ENCODE peak calls at places on chromosomes 1 and 21, in nine cellular contexts. One of them, this sample, is unnamed.
A peak's percentile ranks its signal among the peaks of the same experiment; 100 is the strongest.

GRCh38 chr1:203381151-203381751 is 30.3 kb upstream of the FMOD start:
- DNase-seq in HL-60: no peak
- DNase-seq in AG04450: no peak
- DNase-seq in heart left ventricle: no peak
- DNase-seq in Panc1: no peak
- DNase-seq in ovary: no peak
- DNase-seq in AG10803: no peak
- DNase-seq in thoracic aorta: no peak
- DNase-seq in PC-3: no peak
- DNase-seq in this sample: peak; percentile 13

GRCh38 chr1:117685936-117686806 is 80.3 kb downstream of the TENT5C start:
- DNase-seq in ovary: no peak
- DNase-seq in PC-3: no peak
- DNase-seq in AG10803: no peak
- DNase-seq in HL-60: no peak
- DNase-seq in heart left ventricle: no peak
- DNase-seq in Panc1: no peak
- DNase-seq in AG04450: no peak
- DNase-seq in thoracic aorta: no peak
- DNase-seq in this sample: no peak

GRCh38 chr1:37931148-37931492 is 15.7 kb downstream of the INPP5B start:
- DNase-seq in ovary: no peak
- DNase-seq in thoracic aorta: no peak
- DNase-seq in heart left ventricle: no peak
- DNase-seq in HL-60: no peak
- DNase-seq in AG10803: no peak
- DNase-seq in PC-3: no peak
- DNase-seq in AG04450: no peak
- DNase-seq in Panc1: no peak
- DNase-seq in this sample: no peak

GRCh38 chr1:67599085-67599484 is 85.9 kb upstream of the GADD45A start:
- DNase-seq in Panc1: no peak
- DNase-seq in HL-60: no peak
- DNase-seq in ovary: no peak
- DNase-seq in AG04450: no peak
- DNase-seq in AG10803: peak; percentile 43
- DNase-seq in thoracic aorta: no peak
- DNase-seq in PC-3: no peak
- DNase-seq in heart left ventricle: peak; percentile 33
- DNase-seq in this sample: no peak

GRCh38 chr1:151540982-151541377 is 871 bp downstream of the TUFT1 start:
- DNase-seq in Panc1: no peak
- DNase-seq in heart left ventricle: no peak
- DNase-seq in PC-3: peak; percentile 37
- DNase-seq in ovary: peak; percentile 43
- DNase-seq in AG04450: no peak
- DNase-seq in thoracic aorta: no peak
- DNase-seq in HL-60: no peak
- DNase-seq in AG10803: no peak
- DNase-seq in this sample: no peak

GRCh38 chr1:227894831-227895451 is 52.8 kb downstream of the WNT9A start:
- DNase-seq in AG04450: no peak
- DNase-seq in heart left ventricle: peak; percentile 11
- DNase-seq in PC-3: no peak
- DNase-seq in Panc1: no peak
- DNase-seq in thoracic aorta: no peak
- DNase-seq in AG10803: no peak
- DNase-seq in ovary: peak; percentile 6
- DNase-seq in HL-60: no peak
- DNase-seq in this sample: no peak

GRCh38 chr21:44517175-44517899 is 22.7 kb downstream of the KRTAP10-1 start:
- DNase-seq in AG04450: no peak
- DNase-seq in HL-60: no peak
- DNase-seq in heart left ventricle: no peak
- DNase-seq in Panc1: no peak
- DNase-seq in ovary: no peak
- DNase-seq in thoracic aorta: no peak
- DNase-seq in PC-3: no peak
- DNase-seq in AG10803: no peak
- DNase-seq in this sample: no peak

GRCh38 chr1:220056374-220056773 is 10.1 kb upstream of the EPRS1 start:
- DNase-seq in Panc1: no peak
- DNase-seq in AG04450: no peak
- DNase-seq in HL-60: no peak
- DNase-seq in thoracic aorta: no peak
- DNase-seq in AG10803: no peak
- DNase-seq in heart left ventricle: no peak
- DNase-seq in PC-3: no peak
- DNase-seq in ovary: no peak
- DNase-seq in this sample: no peak

GRCh38 chr1:52139817-52140540 is 1.9 kb upstream of the ZFYVE9 start:
- DNase-seq in heart left ventricle: no peak
- DNase-seq in PC-3: peak; percentile 68
- DNase-seq in HL-60: peak; percentile 61
- DNase-seq in thoracic aorta: no peak
- DNase-seq in Panc1: peak; percentile 75
- DNase-seq in AG04450: peak; percentile 43
- DNase-seq in ovary: no peak
- DNase-seq in AG10803: peak; percentile 90
- DNase-seq in this sample: peak; percentile 48

GRCh38 chr1:167880570-167880969 is 33.4 kb downstream of the ADCY10 start:
- DNase-seq in AG04450: no peak
- DNase-seq in HL-60: no peak
- DNase-seq in thoracic aorta: no peak
- DNase-seq in heart left ventricle: no peak
- DNase-seq in ovary: no peak
- DNase-seq in Panc1: no peak
- DNase-seq in PC-3: no peak
- DNase-seq in AG10803: no peak
- DNase-seq in this sample: no peak

GRCh38 chr21:46100426-46100825 is 2.5 kb downstream of the COL6A2 start:
- DNase-seq in heart left ventricle: peak; percentile 7
- DNase-seq in HL-60: no peak
- DNase-seq in AG04450: no peak
- DNase-seq in Panc1: no peak
- DNase-seq in AG10803: peak; percentile 86
- DNase-seq in ovary: peak; percentile 14
- DNase-seq in thoracic aorta: no peak
- DNase-seq in PC-3: peak; percentile 65
- DNase-seq in this sample: no peak

GRCh38 chr1:212600980-212601379 is 7.6 kb upstream of the ATF3 start:
- DNase-seq in HL-60: no peak
- DNase-seq in AG04450: no peak
- DNase-seq in heart left ventricle: no peak
- DNase-seq in thoracic aorta: no peak
- DNase-seq in ovary: no peak
- DNase-seq in Panc1: no peak
- DNase-seq in AG10803: peak; percentile 40
- DNase-seq in PC-3: peak; percentile 99
- DNase-seq in this sample: no peak

GRCh38 chr1:198205021-198205684 is 48.4 kb downstream of the NEK7 start:
- DNase-seq in HL-60: no peak
- DNase-seq in AG10803: no peak
- DNase-seq in thoracic aorta: no peak
- DNase-seq in AG04450: no peak
- DNase-seq in ovary: no peak
- DNase-seq in PC-3: no peak
- DNase-seq in heart left ventricle: no peak
- DNase-seq in Panc1: no peak
- DNase-seq in this sample: no peak

GRCh38 chr21:35611752-35612151 is 448.6 kb downstream of the SETD4 start:
- DNase-seq in thoracic aorta: no peak
- DNase-seq in HL-60: no peak
- DNase-seq in AG04450: no peak
- DNase-seq in ovary: no peak
- DNase-seq in Panc1: no peak
- DNase-seq in heart left ventricle: no peak
- DNase-seq in AG10803: peak; percentile 16
- DNase-seq in PC-3: peak; percentile 22
- DNase-seq in this sample: no peak

GRCh38 chr1:48572632-48573258 is 100.7 kb upstream of the SPATA6 start:
- DNase-seq in Panc1: peak; percentile 15
- DNase-seq in HL-60: peak; percentile 27
- DNase-seq in PC-3: peak; percentile 62
- DNase-seq in AG10803: peak; percentile 37
- DNase-seq in ovary: peak; percentile 49
- DNase-seq in heart left ventricle: peak; percentile 25
- DNase-seq in thoracic aorta: no peak
- DNase-seq in AG04450: no peak
- DNase-seq in this sample: no peak

GRCh38 chr1:151058682-151059341 is 610 bp downstream of the CDC42SE1 start:
- DNase-seq in AG10803: peak; percentile 15
- DNase-seq in AG04450: no peak
- DNase-seq in thoracic aorta: no peak
- DNase-seq in PC-3: peak; percentile 92
- DNase-seq in HL-60: no peak
- DNase-seq in ovary: peak; percentile 59
- DNase-seq in Panc1: no peak
- DNase-seq in heart left ventricle: peak; percentile 27
- DNase-seq in this sample: no peak

GRCh38 chr1:22920734-22921451 is 51.8 kb downstream of the LACTBL1 start:
- DNase-seq in ovary: no peak
- DNase-seq in Panc1: no peak
- DNase-seq in AG04450: no peak
- DNase-seq in HL-60: no peak
- DNase-seq in heart left ventricle: no peak
- DNase-seq in thoracic aorta: no peak
- DNase-seq in AG10803: no peak
- DNase-seq in PC-3: no peak
- DNase-seq in this sample: no peak

DNA sequence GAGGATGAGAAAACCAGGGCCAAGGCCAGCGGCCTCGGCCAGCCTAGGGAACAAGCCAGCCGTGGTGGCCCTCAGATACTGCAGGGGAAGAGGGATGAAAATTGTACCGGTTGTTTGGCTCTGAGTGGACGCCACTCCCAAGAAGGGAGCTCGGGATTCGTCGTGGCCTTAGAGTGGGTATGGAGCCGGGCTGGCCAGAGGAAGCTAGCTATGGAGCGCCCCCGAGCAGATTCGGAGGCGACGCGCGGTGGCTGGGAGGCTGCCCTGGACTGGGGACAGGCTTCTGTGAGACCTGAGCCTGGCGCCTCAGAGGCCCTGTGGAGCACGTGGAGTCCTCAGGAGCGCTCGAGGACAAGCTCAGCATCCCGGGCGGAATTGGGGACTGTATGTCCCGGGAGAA is 2.7 kb downstream of the PRRX1 start:
- DNase-seq in heart left ventricle: no peak
- DNase-seq in thoracic aorta: no peak
- DNase-seq in AG04450: no peak
- DNase-seq in HL-60: no peak
- DNase-seq in ovary: peak; percentile 24
- DNase-seq in AG10803: no peak
- DNase-seq in Panc1: no peak
- DNase-seq in PC-3: no peak
- DNase-seq in this sample: no peak
- H3K4me3 ChIP-seq in heart left ventricle: no peak overlapping the region
- H3K4me3 ChIP-seq in thoracic aorta: peak overlapping the region; percentile 96
- H3K4me3 ChIP-seq in AG04450: peak overlapping the region; percentile 39
- H3K4me3 ChIP-seq in HL-60: no peak overlapping the region
- H3K4me3 ChIP-seq in ovary: peak overlapping the region; percentile 78
- H3K4me3 ChIP-seq in AG10803: peak overlapping the region; percentile 93
- H3K4me3 ChIP-seq in Panc1: peak overlapping the region; percentile 54
- H3K4me3 ChIP-seq in PC-3: no peak overlapping the region
- H3K4me3 ChIP-seq in this sample: no peak overlapping the region

DNA sequence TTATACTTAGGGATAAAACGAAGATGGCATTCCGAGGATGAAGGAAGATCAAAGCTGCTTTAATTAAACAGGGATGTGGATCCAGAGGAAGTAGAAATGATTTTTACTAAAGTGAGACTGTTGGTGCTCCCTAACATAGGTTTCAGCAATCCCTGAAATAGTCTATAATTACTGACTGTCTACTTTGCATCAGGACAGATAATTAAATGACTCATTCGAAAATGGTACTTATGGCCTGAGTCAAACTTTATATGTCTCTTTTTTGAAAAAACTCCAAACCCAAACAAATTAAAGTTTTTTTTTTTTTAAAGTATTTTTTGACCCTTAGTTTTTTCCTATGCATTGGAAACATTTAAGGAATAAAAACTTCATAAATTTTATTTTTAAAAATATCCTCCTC is 90.3 kb downstream of the LYST start:
- DNase-seq in HL-60: no peak
- DNase-seq in Panc1: no peak
- DNase-seq in PC-3: no peak
- DNase-seq in AG04450: no peak
- DNase-seq in AG10803: peak; percentile 2
- DNase-seq in thoracic aorta: no peak
- DNase-seq in ovary: no peak
- DNase-seq in heart left ventricle: no peak
- DNase-seq in this sample: no peak
- TF ChIP-seq CTCF in HL-60: no peak
- TF ChIP-seq CTCF in Panc1: no peak
- TF ChIP-seq CTCF in PC-3: no peak
- TF ChIP-seq CTCF in AG04450: no peak
- TF ChIP-seq CTCF in AG10803: no peak
- TF ChIP-seq CTCF in thoracic aorta: no peak
- TF ChIP-seq CTCF in ovary: no peak
- TF ChIP-seq CTCF in heart left ventricle: no peak
- TF ChIP-seq CTCF in this sample: no peak

GRCh38 chr1:93679546-93679945 is 2.1 kb downstream of the BCAR3 start:
- DNase-seq in heart left ventricle: no peak
- DNase-seq in ovary: no peak
- DNase-seq in AG10803: no peak
- DNase-seq in AG04450: no peak
- DNase-seq in Panc1: no peak
- DNase-seq in PC-3: peak; percentile 43
- DNase-seq in HL-60: no peak
- DNase-seq in thoracic aorta: no peak
- DNase-seq in this sample: no peak
- H3K4me3 ChIP-seq in heart left ventricle: no peak overlapping the region
- H3K4me3 ChIP-seq in ovary: no peak overlapping the region
- H3K4me3 ChIP-seq in AG10803: peak overlapping the region; percentile 65
- H3K4me3 ChIP-seq in AG04450: peak overlapping the region; percentile 78
- H3K4me3 ChIP-seq in Panc1: peak overlapping the region; percentile 68
- H3K4me3 ChIP-seq in PC-3: peak overlapping the region; percentile 95
- H3K4me3 ChIP-seq in HL-60: no peak overlapping the region
- H3K4me3 ChIP-seq in thoracic aorta: peak overlapping the region; percentile 89
- H3K4me3 ChIP-seq in this sample: no peak overlapping the region

DNA sequence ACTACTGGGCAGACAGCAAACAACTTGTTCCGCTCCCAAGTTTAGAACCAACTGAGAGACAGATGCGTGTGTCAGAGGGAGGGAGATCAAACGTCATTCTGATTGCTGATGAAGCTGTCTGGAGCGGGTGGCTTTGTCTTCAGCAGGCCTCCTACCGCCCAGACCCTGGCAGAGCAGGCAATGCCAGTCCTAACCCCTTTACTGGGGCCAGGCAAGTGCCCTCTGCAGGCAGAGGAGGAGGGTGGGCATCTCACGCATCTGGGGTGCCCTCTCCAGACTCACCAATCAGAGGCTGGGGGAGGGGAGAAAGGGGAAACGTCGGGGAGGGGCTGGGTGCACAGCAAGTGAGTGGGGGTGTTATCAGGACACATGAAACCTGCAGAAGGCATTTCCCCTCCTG is 126.6 kb downstream of the ACTL8 start:
- DNase-seq in PC-3: peak; percentile 5
- DNase-seq in heart left ventricle: no peak
- DNase-seq in Panc1: no peak
- DNase-seq in AG10803: no peak
- DNase-seq in thoracic aorta: no peak
- DNase-seq in HL-60: no peak
- DNase-seq in ovary: no peak
- DNase-seq in AG04450: no peak
- DNase-seq in this sample: no peak
- TF ChIP-seq CTCF in PC-3: peak; percentile 16
- TF ChIP-seq CTCF in heart left ventricle: no peak
- TF ChIP-seq CTCF in Panc1: no peak
- TF ChIP-seq CTCF in AG10803: peak; percentile 21
- TF ChIP-seq CTCF in thoracic aorta: no peak
- TF ChIP-seq CTCF in HL-60: no peak
- TF ChIP-seq CTCF in ovary: no peak
- TF ChIP-seq CTCF in AG04450: no peak
- TF ChIP-seq CTCF in this sample: no peak